ENCODE peak calls at places on chromosomes 7 and 10, in eight cellular contexts. G is cardiac muscle cell; L is body of pancreas; Y is esophagus muscularis mucosa; N is right lobe of liver; J is CD8-positive, alpha-beta memory T cell; U is left lung; E is Peyer's patch. R is an unnamed sample. For H3K4me1, the result is how much of the 10 kb centered on the place peaks cover.

GRCh38 chr10:115979576-115979975 is 293.4 kb downstream of the GFRA1 start:
- DNase-seq in G (no peak), N (no peak), Y (no peak), E (no peak), U (no peak), J (no peak), L (no peak), R (no peak)

GRCh38 chr7:93148135-93148534 is at the start of gene SAMD9L:
- DNase-seq in N (no peak), J (peak), L (no peak), G (peak), E (peak), Y (no peak), U (no peak), R (no peak)

GRCh38 chr10:99328579-99329237 is 448 bp upstream of the CNNM1 start:
- DNase-seq in J (no peak), U (no peak), N (no peak), G (no peak), Y (no peak), L (no peak), E (no peak), R (no peak)

GRCh38 chr7:24842449-24843241 is 85.4 kb upstream of the GSDME start:
- DNase-seq in Y (no peak), U (no peak), G (peak), L (no peak), N (no peak), J (no peak), E (no peak), R (no peak)

GRCh38 chr10:72126184-72126871 is 38.0 kb upstream of the SPOCK2 start:
- DNase-seq in L (no peak), N (no peak), J (no peak), G (peak), U (no peak), E (no peak), Y (no peak), R (peak)

GRCh38 chr7:117901089-117901797 is 28.0 kb upstream of the CTTNBP2 start:
- DNase-seq in N (no peak), L (peak), U (no peak), Y (no peak), E (peak), J (no peak), G (no peak), R (peak)

GRCh38 chr10:103683851-103684250 is 171.5 kb downstream of the SH3PXD2A start:
- DNase-seq in L (no peak), Y (no peak), N (no peak), G (no peak), U (peak), E (no peak), J (no peak), R (no peak)

GRCh38 chr10:1216576-1217236 is 160.5 kb downstream of the WDR37 start:
- DNase-seq in N (no peak), U (no peak), E (peak), L (no peak), Y (no peak), G (no peak), J (no peak), R (no peak)

GRCh38 chr10:107496594-107496993 is 332.1 kb upstream of the SORCS1 start:
- DNase-seq in U (no peak), L (no peak), G (no peak), Y (no peak), N (no peak), E (no peak), J (no peak), R (no peak)

GRCh38 chr7:151076863-151077704 is 3.5 kb downstream of the FASTK start:
- DNase-seq in U (peak), Y (no peak), G (peak), L (no peak), N (no peak), E (no peak), J (no peak), R (no peak)

GRCh38 chr7:11327633-11328032 is 354.0 kb downstream of the PHF14 start:
- DNase-seq in G (no peak), Y (no peak), L (no peak), J (no peak), U (no peak), E (no peak), N (no peak), R (no peak)

GRCh38 chr7:98202367-98203195 is 8.7 kb upstream of the BHLHA15 start:
- DNase-seq in Y (no peak), U (no peak), E (peak), J (peak), L (no peak), G (no peak), N (no peak), R (no peak)

GRCh38 chr7:604038-604883 is 84.6 kb upstream of the PDGFA start:
- DNase-seq in N (peak), L (peak), Y (peak), G (peak), U (peak), J (peak), E (peak), R (peak)

GRCh38 chr7:105719919-105720318 is 138.6 kb upstream of the EFCAB10 start:
- DNase-seq in U (no peak), E (no peak), N (no peak), J (no peak), Y (no peak), G (no peak), L (no peak), R (no peak)

GRCh38 chr7:151311294-151311864 is 30.2 kb upstream of the NUB1 start:
- DNase-seq in U (no peak), G (no peak), Y (no peak), J (no peak), E (no peak), N (no peak), L (no peak), R (peak)

GRCh38 chr7:75623390-75624133 is 115.2 kb downstream of the HIP1 start:
- DNase-seq in J (no peak), N (no peak), L (no peak), E (no peak), Y (no peak), U (peak), G (peak), R (peak)

GRCh38 chr7:104328970-104329825 is 795 bp downstream of the LHFPL3 start:
- DNase-seq in E (no peak), N (no peak), U (peak), L (no peak), Y (no peak), G (peak), J (no peak), R (no peak)

GRCh38 chr7:134444198-134444960 is 14.5 kb downstream of the AKR1B1 start:
- DNase-seq in L (no peak), J (no peak), E (no peak), U (no peak), Y (no peak), G (no peak), N (no peak), R (no peak)

GRCh38 chr7:92590711-92591310 is 621 bp upstream of the FAM133B start:
- DNase-seq in J (no peak), G (no peak), N (no peak), U (no peak), L (peak), E (no peak), Y (no peak), R (no peak)

GRCh38 chr7:146554568-146554967 is 438.0 kb downstream of the CNTNAP2 start:
- DNase-seq in Y (no peak), U (no peak), E (no peak), N (no peak), L (no peak), J (no peak), G (no peak), R (no peak)

GRCh38 chr10:62903828-62904227 is 87.7 kb upstream of the EGR2 start:
- DNase-seq in Y (no peak), J (no peak), E (no peak), N (no peak), U (no peak), G (peak), L (no peak), R (no peak)

GRCh38 chr7:100363098-100363497 is 5.2 kb downstream of the PILRB start:
- DNase-seq in Y (no peak), L (no peak), N (no peak), G (no peak), J (no peak), E (no peak), U (no peak), R (no peak)

GRCh38 chr10:84348860-84349259 is 20.5 kb downstream of the CCSER2 start:
- DNase-seq in Y (no peak), E (no peak), J (no peak), L (no peak), U (no peak), N (no peak), G (peak), R (no peak)

GRCh38 chr10:123665371-123666286 is 526 bp upstream of the GPR26 start:
- DNase-seq in Y (no peak), N (no peak), U (no peak), E (no peak), G (no peak), L (no peak), J (no peak), R (no peak)

GRCh38 chr10:28505359-28505959 is 27.5 kb upstream of the WAC start:
- DNase-seq in E (no peak), Y (no peak), L (no peak), G (no peak), N (no peak), J (no peak), U (no peak), R (no peak)

GRCh38 chr7:125670926-125671572 is 741.4 kb upstream of the POT1 start:
- DNase-seq in J (no peak), U (no peak), N (no peak), L (no peak), E (no peak), G (peak), Y (no peak), R (peak)

GRCh38 chr7:20220293-20220755 is 3.1 kb upstream of the MACC1 start:
- DNase-seq in L (no peak), E (no peak), U (no peak), G (no peak), J (no peak), Y (no peak), N (no peak), R (no peak)

GRCh38 chr7:43698461-43699255 is 30.7 kb downstream of the COA1 start:
- DNase-seq in E (no peak), N (no peak), L (no peak), U (no peak), Y (no peak), J (no peak), G (no peak), R (peak)

GRCh38 chr7:142542938-142543337 is 206.3 kb upstream of the PRSS1 start:
- DNase-seq in L (no peak), N (no peak), U (no peak), J (no peak), E (no peak), Y (no peak), G (peak), R (no peak)

GRCh38 chr10:109784236-109784635 is 139.1 kb downstream of the XPNPEP1 start:
- DNase-seq in Y (no peak), L (no peak), G (peak), E (no peak), J (no peak), U (no peak), N (no peak), R (peak)

GRCh38 chr7:138295049-138295637 is 164.9 kb upstream of the TRIM24 start:
- DNase-seq in N (no peak), G (no peak), L (no peak), U (no peak), E (no peak), J (no peak), Y (no peak), R (no peak)

GRCh38 chr7:139613971-139614411 is 90.5 kb downstream of the CLEC2L start:
- DNase-seq in U (no peak), J (no peak), N (no peak), Y (no peak), G (no peak), E (no peak), L (no peak), R (no peak)

GRCh38 chr7:158809596-158809995 is 19.7 kb downstream of the ESYT2 start:
- DNase-seq in L (no peak), J (no peak), G (peak), U (no peak), N (no peak), E (no peak), Y (no peak), R (no peak)

GRCh38 chr10:103894454-103894853 is 23.5 kb downstream of the STN1 start:
- DNase-seq in E (no peak), L (no peak), N (no peak), J (no peak), U (no peak), Y (no peak), G (peak), R (no peak)

GRCh38 chr7:8396294-8396693 is 37.1 kb upstream of the NXPH1 start:
- DNase-seq in J (no peak), N (no peak), G (no peak), L (no peak), Y (no peak), E (no peak), U (no peak), R (no peak)

GRCh38 chr10:95201736-95202135 is 7.7 kb downstream of the ACSM6 start:
- DNase-seq in Y (no peak), E (no peak), J (no peak), G (peak), L (no peak), U (no peak), N (no peak), R (no peak)

DNA sequence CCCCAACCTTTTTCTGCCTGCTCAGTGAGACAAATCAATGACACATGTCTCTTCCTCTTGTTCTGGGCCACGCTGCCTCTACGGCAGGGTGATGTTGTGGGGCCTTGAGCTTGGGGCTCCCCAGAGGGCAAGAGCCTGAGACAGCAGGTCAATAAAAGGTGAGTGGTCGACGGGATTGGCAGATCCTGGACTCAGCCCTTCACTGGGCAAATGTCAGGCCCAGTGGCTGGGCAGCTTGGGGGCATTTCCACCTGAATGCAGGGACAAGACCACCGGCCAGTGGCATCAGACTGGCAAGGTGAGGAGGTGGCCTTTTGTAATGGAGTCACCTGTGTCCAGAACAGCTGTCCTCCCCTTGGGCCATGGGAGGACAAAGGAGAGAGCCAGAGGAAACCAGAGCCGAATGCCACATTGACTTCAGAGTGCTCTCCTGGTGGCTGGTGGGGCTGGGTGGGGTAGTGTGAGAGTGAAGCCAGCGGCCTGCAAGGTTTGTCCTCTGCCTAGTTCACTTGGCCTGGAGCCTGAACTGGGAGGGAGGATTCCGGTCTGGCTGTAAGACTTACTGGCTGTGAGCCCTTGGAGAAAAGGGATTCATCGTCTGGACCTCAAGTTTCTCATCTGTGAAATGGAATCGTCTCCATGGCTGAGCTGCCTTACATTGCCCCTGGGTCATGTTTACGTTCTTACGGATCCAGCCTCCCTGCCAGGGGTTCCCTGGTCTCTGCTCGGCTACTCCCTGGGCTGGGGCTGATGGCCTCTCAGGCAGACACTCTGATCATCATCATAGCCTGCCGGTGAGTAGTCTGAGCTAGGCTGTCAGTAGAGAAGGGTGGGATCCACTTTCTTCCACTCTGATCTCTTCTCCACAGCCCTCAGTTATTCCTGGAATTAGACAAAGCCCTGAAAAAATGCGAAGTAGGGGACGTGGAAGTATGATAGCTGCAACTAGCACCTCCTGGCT is 25.4 kb upstream of the CRHR2 start:
- DNase-seq in Y (no peak), G (peak), N (no peak), J (no peak), U (no peak), E (no peak), L (no peak), R (no peak)
- H3K27ac ChIP-seq in Y (peak), G (peak), N (no peak), J (no peak), U (no peak), E (no peak), L (no peak), R (no peak)

GRCh38 chr10:69459893-69460575 is 8.8 kb downstream of the TSPAN15 start:
- DNase-seq in L (no peak), G (no peak), J (no peak), N (no peak), U (no peak), E (no peak), Y (no peak), R (no peak)

GRCh38 chr10:69458426-69459100 is 7.3 kb downstream of the TSPAN15 start:
- DNase-seq in L (peak), U (no peak), G (no peak), Y (no peak), N (no peak), J (no peak), E (peak), R (no peak)

GRCh38 chr10:69457771-69458237 is 6.5 kb downstream of the TSPAN15 start:
- DNase-seq in E (no peak), J (no peak), Y (no peak), G (no peak), U (no peak), L (no peak), N (no peak), R (no peak)

GRCh38 chr10:69460576-69461242 is 9.4 kb downstream of the TSPAN15 start:
- DNase-seq in E (no peak), U (no peak), L (no peak), Y (no peak), J (no peak), N (no peak), G (no peak), R (no peak)

DNA sequence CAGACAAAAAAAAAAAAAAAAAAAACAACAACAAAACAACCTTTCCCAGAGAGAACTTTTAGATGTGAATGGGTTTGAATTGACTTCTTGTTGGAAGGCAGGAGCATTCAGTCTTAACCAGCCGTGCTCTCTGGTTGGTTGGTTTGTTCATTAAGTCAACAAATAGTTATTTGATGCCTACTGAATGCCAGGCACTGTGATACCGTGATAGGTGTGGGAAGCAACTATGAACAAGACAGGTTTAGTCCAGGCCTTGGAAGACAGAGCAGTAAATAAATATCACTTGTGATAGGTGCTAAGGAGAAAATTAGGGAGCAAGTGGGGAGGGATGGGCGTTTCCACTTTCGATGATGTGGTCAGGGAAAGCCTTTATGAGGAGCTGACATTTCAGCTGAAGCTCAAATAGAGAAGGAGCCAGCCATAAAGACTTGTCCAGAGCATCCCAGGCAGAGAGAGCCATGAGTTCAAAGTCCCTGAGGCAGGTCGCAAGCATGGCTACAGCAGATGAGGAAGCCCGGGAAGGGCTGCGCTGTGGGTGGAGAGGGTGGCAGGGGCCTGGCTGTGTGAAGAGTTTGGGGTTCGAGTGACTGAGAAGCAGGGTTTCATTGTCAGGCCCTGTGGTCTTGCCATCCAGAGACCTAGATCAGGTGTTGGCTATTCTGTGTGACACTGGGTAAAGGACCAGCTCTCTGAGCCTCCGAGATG is 8.0 kb downstream of the TSPAN15 start:
- DNase-seq in J (no peak), Y (no peak), L (no peak), E (peak), G (no peak), N (no peak), U (no peak), R (no peak)
- H3K4me1 ChIP-seq in J (under half), Y (half or more), L (under half), E (under half), G (half or more), N (under half), U (under half), R (under half)

DNA sequence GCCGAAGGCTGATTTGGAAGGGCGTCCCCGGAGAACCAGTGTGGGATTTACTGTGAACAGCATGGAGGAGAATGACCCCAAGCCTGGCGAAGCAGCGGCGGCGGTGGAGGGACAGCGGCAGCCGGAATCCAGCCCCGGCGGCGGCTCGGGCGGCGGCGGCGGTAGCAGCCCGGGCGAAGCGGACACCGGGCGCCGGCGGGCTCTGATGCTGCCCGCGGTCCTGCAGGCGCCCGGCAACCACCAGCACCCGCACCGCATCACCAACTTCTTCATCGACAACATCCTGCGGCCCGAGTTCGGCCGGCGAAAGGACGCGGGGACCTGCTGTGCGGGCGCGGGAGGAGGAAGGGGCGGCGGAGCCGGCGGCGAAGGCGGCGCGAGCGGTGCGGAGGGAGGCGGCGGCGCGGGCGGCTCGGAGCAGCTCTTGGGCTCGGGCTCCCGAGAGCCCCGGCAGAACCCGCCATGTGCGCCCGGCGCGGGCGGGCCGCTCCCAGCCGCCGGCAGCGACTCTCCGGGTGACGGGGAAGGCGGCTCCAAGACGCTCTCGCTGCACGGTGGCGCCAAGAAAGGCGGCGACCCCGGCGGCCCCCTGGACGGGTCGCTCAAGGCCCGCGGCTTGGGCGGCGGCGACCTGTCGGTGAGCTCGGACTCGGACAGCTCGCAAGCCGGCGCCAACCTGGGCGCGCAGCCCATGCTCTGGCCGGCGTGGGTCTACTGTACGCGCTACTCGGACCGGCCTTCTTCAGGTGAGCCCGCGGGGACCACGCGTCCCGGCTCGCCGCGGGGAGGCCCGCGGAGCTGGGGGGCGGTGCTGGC is 596 bp downstream of the EN2 start:
- DNase-seq in L (no peak), N (no peak), G (no peak), E (no peak), U (no peak), Y (no peak), J (no peak), R (no peak)
- H3K4me3 ChIP-seq in L (no peak), N (no peak), G (peak), E (peak), U (no peak), Y (peak), J (no peak), R (peak)

DNA sequence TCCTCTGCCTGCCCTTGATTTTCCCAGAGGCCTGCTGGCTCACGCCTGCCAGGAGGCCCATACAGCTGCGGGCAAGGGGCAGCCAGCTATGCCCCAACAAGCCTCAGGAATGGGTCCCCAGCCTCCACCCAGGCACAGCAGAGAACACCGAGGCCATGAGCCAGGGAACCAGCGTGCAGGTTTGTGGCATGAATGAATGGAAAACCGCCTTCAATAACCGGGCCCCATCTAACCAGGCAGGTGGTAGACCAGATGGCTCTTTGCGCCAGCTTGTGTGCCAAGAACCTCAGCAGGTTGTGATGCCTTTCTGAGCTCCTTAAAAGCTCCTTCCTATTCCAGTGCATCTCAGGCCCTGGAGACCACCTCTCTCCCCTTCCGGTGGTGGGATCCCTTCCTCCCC is 50.2 kb downstream of the ELFN1 start:
- DNase-seq in E (no peak), J (no peak), Y (no peak), U (peak), L (no peak), G (no peak), N (no peak), R (no peak)
- H3K27ac ChIP-seq in E (no peak), J (no peak), Y (no peak), U (no peak), L (no peak), G (no peak), N (no peak), R (no peak)